ENCODE peak calls at places on chromosomes 11 and 22, in four cellular contexts. M, R, P and V are unnamed samples.

GRCh38 chr11:115682101-115682500 is 177.9 kb upstream of the CADM1 start:
- DNase-seq in M (peak), R (no peak), P (no peak), V (no peak)

GRCh38 chr22:39178206-39179111 is 26.0 kb upstream of the CBX7 start:
- DNase-seq in M (no peak), R (no peak), P (no peak), V (no peak)

GRCh38 chr11:44279483-44279882 is 30.5 kb downstream of the ALX4 start:
- DNase-seq in M (no peak), R (no peak), P (no peak), V (no peak)

GRCh38 chr22:46042786-46043185 is 65.8 kb upstream of the WNT7B start:
- DNase-seq in M (peak), R (no peak), P (no peak), V (no peak)

GRCh38 chr11:57638005-57638760 is 11.5 kb downstream of the YPEL4 start:
- DNase-seq in M (peak), R (peak), P (peak), V (peak)

GRCh38 chr11:26837154-26837553 is 115.3 kb upstream of the SLC5A12 start:
- DNase-seq in M (no peak), R (no peak), P (no peak), V (no peak)

GRCh38 chr11:19378814-19379213 is 138.1 kb upstream of the E2F8 start:
- DNase-seq in M (no peak), R (no peak), P (no peak), V (no peak)

GRCh38 chr11:109123811-109124787 is 297.9 kb upstream of the C11orf87 start:
- DNase-seq in M (peak), R (peak), P (no peak), V (no peak)

GRCh38 chr22:38062782-38063181 is 5.6 kb downstream of the PICK1 start:
- DNase-seq in M (no peak), R (no peak), P (no peak), V (no peak)

GRCh38 chr22:46109474-46110003 is 40.8 kb upstream of the PPARA start:
- DNase-seq in M (no peak), R (no peak), P (no peak), V (no peak)

GRCh38 chr11:68680541-68681231 is 3.7 kb upstream of the GAL start:
- DNase-seq in M (no peak), R (no peak), P (no peak), V (no peak)

GRCh38 chr11:36312593-36312990 is 16.5 kb downstream of the PRR5L start:
- DNase-seq in M (peak), R (no peak), P (no peak), V (no peak)

GRCh38 chr11:7020183-7020917 is at the start of the genes NLRP14 and ZNF214:
- DNase-seq in M (peak), R (peak), P (peak), V (peak)

GRCh38 chr11:7575841-7576451 is 62.1 kb downstream of the PPFIBP2 start:
- DNase-seq in M (peak), R (no peak), P (peak), V (peak)

GRCh38 chr22:47168900-47169800 is 406.7 kb downstream of the TBC1D22A start:
- DNase-seq in M (peak), R (no peak), P (no peak), V (no peak)

GRCh38 chr11:27254744-27255446 is 108.1 kb downstream of the CCDC34 start:
- DNase-seq in M (peak), R (no peak), P (no peak), V (no peak)

GRCh38 chr11:90635145-90635544 is 412.3 kb upstream of the CHORDC1 start:
- DNase-seq in M (no peak), R (no peak), P (no peak), V (no peak)

GRCh38 chr11:119741369-119742262 is 12.6 kb upstream of the NECTIN1 start:
- DNase-seq in M (peak), R (peak), P (peak), V (no peak)

GRCh38 chr11:69894126-69895047 is 75.2 kb upstream of the FGF3 start:
- DNase-seq in M (no peak), R (no peak), P (no peak), V (no peak)

GRCh38 chr11:118417801-118418200 is 16.4 kb downstream of the ATP5MG start:
- DNase-seq in M (no peak), R (no peak), P (no peak), V (no peak)

GRCh38 chr11:66707486-66707885 is 21.5 kb downstream of the SPTBN2 start:
- DNase-seq in M (no peak), R (no peak), P (no peak), V (no peak)

GRCh38 chr11:130772266-130773227 is 143.7 kb downstream of the SNX19 start:
- DNase-seq in M (peak), R (no peak), P (peak), V (no peak)

GRCh38 chr11:118004543-118005223 is 18.5 kb downstream of the IL10RA start:
- DNase-seq in M (no peak), R (no peak), P (no peak), V (no peak)

GRCh38 chr22:17953147-17953546 is 71.2 kb downstream of the MICAL3 start:
- DNase-seq in M (no peak), R (no peak), P (no peak), V (no peak)

GRCh38 chr11:10480026-10480425 is 25.0 kb downstream of the AMPD3 start:
- DNase-seq in M (no peak), R (no peak), P (no peak), V (no peak)

GRCh38 chr22:33271390-33272161 is 213.4 kb upstream of the SYN3 start:
- DNase-seq in M (peak), R (peak), P (peak), V (no peak)

GRCh38 chr22:23401111-23401909 is 178.8 kb downstream of the IGLL1 start:
- DNase-seq in M (peak), R (no peak), P (no peak), V (no peak)

GRCh38 chr11:34641981-34642380 is 21.1 kb downstream of the EHF start:
- DNase-seq in M (no peak), R (no peak), P (no peak), V (no peak)

GRCh38 chr11:13098067-13098466 is 89.0 kb downstream of the RASSF10 start:
- DNase-seq in M (no peak), R (peak), P (no peak), V (peak)

GRCh38 chr11:78380615-78381029 is 37.0 kb downstream of the GAB2 start:
- DNase-seq in M (no peak), R (no peak), P (no peak), V (no peak)

GRCh38 chr22:36548606-36549005 is 19.6 kb upstream of the EIF3D start:
- DNase-seq in M (no peak), R (no peak), P (no peak), V (no peak)

GRCh38 chr11:60367009-60367408 is 11.3 kb upstream of the MS4A7 start:
- DNase-seq in M (no peak), R (no peak), P (peak), V (no peak)

GRCh38 chr11:67418476-67419281 is 3.2 kb downstream of the CARNS1 start:
- DNase-seq in M (no peak), R (peak), P (no peak), V (no peak)

GRCh38 chr22:22884010-22884887 is 3.4 kb upstream of the IGLL5 start:
- DNase-seq in M (peak), R (peak), P (peak), V (peak)

GRCh38 chr11:26649884-26650283 is 72.0 kb downstream of the SLC5A12 start:
- DNase-seq in M (peak), R (peak), P (peak), V (no peak)

GRCh38 chr11:35247428-35247827 is 108.5 kb downstream of the CD44 start:
- DNase-seq in M (no peak), R (no peak), P (no peak), V (no peak)

GRCh38 chr22:36936362-36937116 is 23.1 kb downstream of the CSF2RB start:
- DNase-seq in M (no peak), R (no peak), P (no peak), V (no peak)